ENCODE peak calls at places on chromosome X, in four cellular contexts. Y is left ventricle myocardium inferior; L is stimulated activated CD8-positive, alpha-beta memory T cell treated with anti-CD3 and anti-CD28 coated beads, Interleukin-4, amount 100 ng/mL, for 1 hour; N is stimulated activated naive CD8-positive, alpha-beta T cell treated with anti-CD3 and anti-CD28 coated beads, Interleukin-15, Interleukin-2, amounts not matched to agents 100 U/mL and 50 U/mL, for 24 hours. E is an unnamed sample.

GRCh38 chrX:151985955-151986354 is 11.5 kb upstream of the GABRE start:
- DNase-seq in Y (peak), L (no peak), N (no peak), E (no peak)

GRCh38 chrX:110258552-110258951 is 59.3 kb downstream of the AMMECR1 start:
- DNase-seq in Y (no peak), L (no peak), N (no peak), E (no peak)

GRCh38 chrX:11435568-11435967 is 142.4 kb downstream of the AMELX start:
- DNase-seq in Y (no peak), L (no peak), N (no peak), E (no peak)

GRCh38 chrX:9293903-9294302 is 171.0 kb upstream of the TBL1X start:
- DNase-seq in Y (no peak), L (no peak), N (no peak), E (no peak)

GRCh38 chrX:40040686-40041461 is 56.9 kb downstream of the BCOR start:
- DNase-seq in Y (no peak), L (no peak), N (no peak), E (no peak)

GRCh38 chrX:41051303-41051702 is 33.9 kb upstream of the USP9X start:
- DNase-seq in Y (no peak), L (no peak), N (no peak), E (no peak)

GRCh38 chrX:56726609-56727008 is 2.4 kb upstream of the NBDY start:
- DNase-seq in Y (no peak), L (no peak), N (no peak), E (no peak)

GRCh38 chrX:149631293-149632165 is at the start of gene TMEM185A:
- DNase-seq in Y (peak), L (peak), N (peak), E (peak)

GRCh38 chrX:124023838-124024238 is 62.3 kb downstream of the STAG2 start:
- DNase-seq in Y (no peak), L (no peak), N (no peak), E (no peak)

GRCh38 chrX:105167233-105167632 is 53.3 kb downstream of the TEX13A start:
- DNase-seq in Y (no peak), L (no peak), N (no peak), E (no peak)

GRCh38 chrX:42519666-42520231 is 258.2 kb downstream of the PPP1R2C start:
- DNase-seq in Y (no peak), L (no peak), N (no peak), E (no peak)

GRCh38 chrX:12007881-12008280 is 130.4 kb upstream of the FRMPD4 start:
- DNase-seq in Y (no peak), L (no peak), N (no peak), E (no peak)

GRCh38 chrX:130173190-130173895 is 1.6 kb downstream of the RAB33A start:
- DNase-seq in Y (peak), L (no peak), N (peak), E (no peak)

GRCh38 chrX:40544343-40545250 is 36.2 kb upstream of the ATP6AP2 start:
- DNase-seq in Y (no peak), L (no peak), N (no peak), E (no peak)

GRCh38 chrX:18875256-18875878 is 108.5 kb downstream of the PHKA2 start:
- DNase-seq in Y (no peak), L (no peak), N (no peak), E (no peak)